ENCODE peak calls at places on chromosome 9, in six cellular contexts. J is CD8-positive, alpha-beta memory T cell; U is upper lobe of right lung; M is K562; X is heart right ventricle; F is CD8-positive, alpha-beta T cell. Q is an unnamed sample.

GRCh38 chr9:20989923-20990341 is 41.5 kb downstream of the HACD4 start:
- DNase-seq in J (no peak), F (no peak), U (peak; percentile 68), X (peak; percentile 32), M (no peak), Q (no peak)

GRCh38 chr9:37026936-37027581 is 7.0 kb downstream of the PAX5 start:
- DNase-seq in X (no peak), U (no peak), F (no peak), M (no peak), J (no peak), Q (no peak)

GRCh38 chr9:74742792-74743389 is 144.8 kb downstream of the TRPM6 start:
- DNase-seq in M (peak; percentile 8), U (no peak), J (no peak), X (no peak), F (no peak), Q (no peak)

GRCh38 chr9:122252796-122253195 is 11.8 kb downstream of the RBM18 start:
- DNase-seq in F (no peak), M (no peak), X (peak; percentile 64), U (no peak), J (no peak), Q (no peak)

GRCh38 chr9:74653437-74654080 is 156.4 kb downstream of the RORB start:
- DNase-seq in X (no peak), F (no peak), M (no peak), J (no peak), U (no peak), Q (no peak)

GRCh38 chr9:10704720-10705119 is 91.9 kb upstream of the PTPRD start:
- DNase-seq in J (no peak), U (no peak), F (no peak), M (no peak), X (no peak), Q (no peak)

GRCh38 chr9:93299418-93300174 is 115.7 kb downstream of the WNK2 start:
- DNase-seq in U (no peak), M (no peak), F (no peak), J (no peak), X (no peak), Q (peak; percentile 39)

GRCh38 chr9:6055213-6055612 is 39.8 kb upstream of the RANBP6 start:
- DNase-seq in J (no peak), X (peak; percentile 32), F (no peak), M (peak; percentile 39), U (no peak), Q (peak; percentile 82)

GRCh38 chr9:125829743-125830142 is 82.6 kb downstream of the PBX3 start:
- DNase-seq in U (no peak), X (peak; percentile 21), F (peak; percentile 16), M (no peak), J (peak; percentile 76), Q (peak; percentile 24)

GRCh38 chr9:85079374-85079773 is 409.8 kb downstream of the NTRK2 start:
- DNase-seq in J (no peak), M (no peak), F (no peak), X (no peak), U (no peak), Q (no peak)

GRCh38 chr9:80866576-80867227 is 822.6 kb downstream of the TLE1 start:
- DNase-seq in U (no peak), J (no peak), M (no peak), F (no peak), X (no peak), Q (no peak)
- H3K27ac ChIP-seq in U (no peak overlapping the region), J (no peak overlapping the region), M (no peak overlapping the region), F (no peak overlapping the region), X (no peak overlapping the region), Q (no peak overlapping the region)

DNA sequence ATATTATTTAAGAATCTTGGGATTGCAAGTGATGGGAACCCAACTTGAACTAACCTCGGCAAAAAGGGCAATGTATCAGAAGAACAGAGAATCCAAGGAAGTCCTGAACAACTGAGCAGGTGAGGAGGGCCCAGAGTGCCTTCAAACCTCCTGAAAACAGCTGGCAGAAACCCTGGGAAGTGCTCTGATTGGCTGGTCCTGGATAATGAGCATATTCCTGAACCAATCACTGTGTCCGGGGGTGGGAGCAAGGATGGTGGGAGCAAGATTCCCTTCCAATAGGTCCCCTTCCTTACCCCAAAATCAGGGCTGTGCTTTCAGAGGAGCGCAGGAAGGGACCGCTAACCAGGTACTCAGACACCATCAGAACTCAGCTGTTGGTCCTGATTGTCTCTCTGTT is 31.9 kb upstream of the TBC1D2 start:
- DNase-seq in U (no peak), M (peak; percentile 75), F (no peak), J (no peak), X (no peak), Q (no peak)
- H3K27ac ChIP-seq in U (no peak overlapping the region), M (no peak overlapping the region), F (no peak overlapping the region), J (no peak overlapping the region), X (no peak overlapping the region), Q (no peak overlapping the region)

GRCh38 chr9:15423328-15423985 is 781 bp downstream of the SNAPC3 start:
- DNase-seq in U (no peak), J (no peak), M (no peak), X (no peak), F (no peak), Q (no peak)
- H3K27ac ChIP-seq in U (peak overlapping the region; percentile 96), J (peak overlapping the region; percentile 77), M (peak overlapping the region; percentile 67), X (peak overlapping the region; percentile 97), F (peak overlapping the region; percentile 51), Q (peak overlapping the region; percentile 86)

GRCh38 chr9:105694320-105694847 is at the start of gene TMEM38B:
- DNase-seq in X (peak; percentile 75), M (peak; percentile 94), U (peak; percentile 90), J (peak; percentile 83), F (peak; percentile 54), Q (peak; percentile 83)

GRCh38 chr9:105697871-105698270 is 3.5 kb downstream of the TMEM38B start:
- DNase-seq in X (no peak), J (no peak), M (no peak), U (no peak), F (no peak), Q (no peak)

GRCh38 chr9:105696219-105696793 is 2.0 kb downstream of the TMEM38B start:
- DNase-seq in J (no peak), M (no peak), U (no peak), X (no peak), F (no peak), Q (no peak)

GRCh38 chr9:105693435-105694275 is 686 bp upstream of the TMEM38B start:
- DNase-seq in F (no peak), X (no peak), J (no peak), U (no peak), M (no peak), Q (no peak)

DNA sequence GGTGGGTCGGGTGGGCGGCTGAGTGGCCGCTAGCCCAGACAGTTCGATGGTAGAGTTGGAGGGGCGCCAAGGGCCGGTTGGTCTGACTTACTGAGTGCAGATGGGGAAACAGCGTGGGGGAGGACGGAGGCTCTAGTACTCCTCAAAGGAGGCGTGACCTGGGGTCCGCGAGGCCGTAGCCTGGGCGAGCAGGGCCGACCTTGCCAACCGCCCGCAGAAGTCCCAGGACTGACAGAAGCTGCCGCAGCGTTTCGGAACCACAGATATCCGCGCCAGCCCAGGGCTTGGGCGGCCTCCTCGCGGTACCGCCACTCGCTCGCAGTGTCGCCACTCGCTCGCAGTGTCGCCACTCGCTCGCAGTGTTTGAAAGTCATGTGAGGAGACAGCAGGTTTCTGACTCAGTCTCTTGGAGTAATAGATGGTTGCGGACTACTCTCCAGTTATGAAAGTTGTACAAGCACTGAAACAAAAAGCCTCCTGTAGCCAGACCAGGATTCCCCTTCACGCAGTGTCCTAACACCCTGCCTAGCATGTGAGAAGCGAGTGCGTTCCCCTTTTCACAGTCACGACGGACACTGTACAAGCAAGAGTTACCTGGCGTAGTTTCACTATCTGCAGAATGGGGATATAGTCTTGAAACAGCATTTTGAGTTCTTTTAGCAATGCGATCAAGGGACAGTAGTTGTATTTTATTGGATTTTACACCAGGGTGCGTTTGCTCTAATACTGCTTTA is 674 bp downstream of the TMEM38B start:
- DNase-seq in F (peak; percentile 8), M (peak; percentile 70), U (peak; percentile 86), J (peak; percentile 67), X (peak; percentile 53), Q (peak; percentile 68)
- H3K27ac ChIP-seq in F (peak overlapping the region; percentile 58), M (peak overlapping the region; percentile 77), U (peak overlapping the region; percentile 18), J (peak overlapping the region; percentile 28), X (peak overlapping the region; percentile 87), Q (peak overlapping the region; percentile 69)

DNA sequence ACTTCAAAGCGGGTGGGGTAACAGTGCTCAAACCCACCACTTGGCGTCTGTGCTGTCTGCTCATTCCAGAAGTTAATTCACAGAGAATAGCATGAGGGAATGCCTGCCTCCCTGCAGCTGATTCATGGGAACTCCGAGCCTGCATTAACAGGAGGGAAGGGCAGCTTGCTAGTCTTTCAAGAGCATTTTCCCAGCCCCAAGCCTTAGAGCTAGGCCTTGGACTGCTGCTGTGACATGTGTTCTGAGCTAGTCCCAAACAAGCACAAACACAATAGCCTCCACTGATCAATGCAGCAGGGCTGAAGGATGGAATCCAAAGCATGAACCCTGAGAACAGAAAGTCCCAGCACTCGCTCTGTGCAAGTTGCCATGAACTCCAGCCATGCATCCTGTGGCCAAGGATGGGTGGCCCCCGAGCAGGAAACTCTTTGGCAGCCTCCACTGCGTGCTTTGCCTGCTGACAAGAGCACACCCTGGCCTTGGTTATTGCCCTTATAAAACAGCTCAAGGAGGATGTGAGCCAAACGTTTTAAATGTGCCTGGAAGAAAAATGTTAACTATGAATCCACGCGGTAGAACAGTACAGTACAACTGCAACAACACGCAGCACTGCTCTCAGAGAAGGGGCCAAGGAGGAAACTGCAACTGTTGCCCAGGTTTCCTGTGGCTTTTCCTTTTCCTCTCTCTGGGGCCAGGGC is 653.1 kb upstream of the KLF4 start:
- DNase-seq in F (no peak), U (peak; percentile 73), M (no peak), X (peak; percentile 72), J (no peak), Q (peak; percentile 26)
- H3K27ac ChIP-seq in F (no peak overlapping the region), U (peak overlapping the region; percentile 85), M (no peak overlapping the region), X (peak overlapping the region; percentile 86), J (no peak overlapping the region), Q (no peak overlapping the region)

GRCh38 chr9:135993840-135994776 is 32.9 kb upstream of the UBAC1 start:
- DNase-seq in J (no peak), M (no peak), X (no peak), F (no peak), U (no peak), Q (no peak)
- H3K27ac ChIP-seq in J (no peak overlapping the region), M (no peak overlapping the region), X (peak overlapping the region; percentile 94), F (no peak overlapping the region), U (peak overlapping the region; percentile 87), Q (no peak overlapping the region)

DNA sequence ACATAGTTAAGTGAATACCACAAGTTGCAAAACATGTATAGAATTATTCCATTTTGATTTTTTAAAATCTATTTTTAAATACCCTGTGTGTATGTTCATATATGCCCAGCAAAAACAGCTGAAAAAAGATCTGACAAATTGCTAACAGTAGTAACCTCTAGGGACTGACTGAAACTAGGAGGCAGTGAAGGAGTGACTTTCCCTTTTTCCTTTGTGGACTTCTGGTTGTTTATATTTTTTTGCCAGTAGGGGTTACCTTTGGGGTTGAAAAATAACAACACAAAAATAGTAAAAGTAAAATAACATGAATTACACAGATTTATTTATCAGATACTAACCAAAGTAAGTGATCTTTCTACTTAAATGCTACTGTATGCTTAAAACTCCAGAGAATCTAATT is 2.9 kb downstream of the MEGF9 start:
- DNase-seq in M (peak; percentile 22), J (no peak), X (no peak), F (no peak), U (no peak), Q (no peak)
- H3K27ac ChIP-seq in M (peak overlapping the region; percentile 8), J (no peak overlapping the region), X (peak overlapping the region; percentile 32), F (no peak overlapping the region), U (peak overlapping the region; percentile 77), Q (peak overlapping the region; percentile 83)

DNA sequence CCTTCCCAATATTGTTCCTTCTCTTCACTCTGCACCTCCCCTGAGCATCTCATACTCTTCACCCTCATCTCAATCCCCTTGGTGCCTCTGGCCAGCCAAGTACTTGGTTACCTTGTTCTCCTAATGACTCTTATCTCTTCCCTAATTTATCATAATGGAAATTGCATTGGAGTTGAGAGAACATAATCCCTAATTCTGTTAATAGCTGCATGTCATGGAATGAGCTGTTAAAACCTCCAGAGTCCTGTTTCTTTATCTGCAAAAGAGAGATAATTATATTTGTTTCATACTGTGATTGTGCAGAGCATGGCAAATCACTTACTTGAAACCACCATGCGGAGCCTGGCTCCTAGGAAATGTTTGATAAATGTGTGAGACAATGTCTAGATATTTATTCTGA is 1074.9 kb upstream of the DMAC1 start:
- DNase-seq in X (no peak), M (no peak), F (no peak), J (no peak), U (no peak), Q (no peak)
- H3K27ac ChIP-seq in X (no peak overlapping the region), M (no peak overlapping the region), F (no peak overlapping the region), J (no peak overlapping the region), U (no peak overlapping the region), Q (no peak overlapping the region)